ENCODE peak calls at places on chromosomes 6 and 20, in four cellular contexts. U is WTC11, V is K562, S is GM12878. Y is an unnamed sample.

GRCh38 chr6:132675749-132676148 is 16.8 kb upstream of the TAAR1 start:
- DNase-seq in S (no peak), U (no peak), V (no peak), Y (no peak)

GRCh38 chr6:156735751-156736150 is 41.4 kb upstream of the ARID1B start:
- DNase-seq in U (no peak), V (no peak), S (no peak), Y (no peak)

GRCh38 chr20:31819083-31819784 is at the start of gene MYLK2:
- DNase-seq in V (no peak), S (no peak), U (no peak), Y (no peak)

GRCh38 chr6:35496036-35496850 is 636 bp downstream of the TEAD3 start:
- DNase-seq in U (peak; percentile 51), S (no peak), V (peak; percentile 82), Y (peak; percentile 43)

GRCh38 chr6:40894962-40895799 is 143.8 kb downstream of the UNC5CL start:
- DNase-seq in V (peak; percentile 56), S (no peak), U (peak; percentile 82), Y (peak; percentile 43)

GRCh38 chr20:24953204-24953565 is 4.1 kb downstream of the CST7 start:
- DNase-seq in U (no peak), S (no peak), V (no peak), Y (no peak)

GRCh38 chr20:50308513-50309279 is 118.1 kb downstream of the CEBPB start:
- DNase-seq in S (no peak), U (peak; percentile 45), V (peak; percentile 74), Y (peak; percentile 96)

GRCh38 chr6:105121981-105122380 is 57.8 kb downstream of the POPDC3 start:
- DNase-seq in V (no peak), U (no peak), S (no peak), Y (no peak)

GRCh38 chr6:44171899-44172546 is 13.4 kb downstream of the CAPN11 start:
- DNase-seq in V (no peak), U (no peak), S (no peak), Y (no peak)
- TF ChIP-seq CREM in V (no peak), U (no peak), S (no peak), Y (no peak)

GRCh38 chr6:142897659-142898058 is 47.3 kb downstream of the HIVEP2 start:
- DNase-seq in S (no peak), V (no peak), U (no peak), Y (no peak)

GRCh38 chr6:142891454-142891853 is 53.5 kb downstream of the HIVEP2 start:
- DNase-seq in V (no peak), S (no peak), U (no peak), Y (no peak)

GRCh38 chr6:142896732-142897131 is 48.2 kb downstream of the HIVEP2 start:
- DNase-seq in U (no peak), S (no peak), V (no peak), Y (no peak)

GRCh38 chr6:142892254-142893021 is 52.5 kb downstream of the HIVEP2 start:
- DNase-seq in U (no peak), S (no peak), V (no peak), Y (no peak)

DNA sequence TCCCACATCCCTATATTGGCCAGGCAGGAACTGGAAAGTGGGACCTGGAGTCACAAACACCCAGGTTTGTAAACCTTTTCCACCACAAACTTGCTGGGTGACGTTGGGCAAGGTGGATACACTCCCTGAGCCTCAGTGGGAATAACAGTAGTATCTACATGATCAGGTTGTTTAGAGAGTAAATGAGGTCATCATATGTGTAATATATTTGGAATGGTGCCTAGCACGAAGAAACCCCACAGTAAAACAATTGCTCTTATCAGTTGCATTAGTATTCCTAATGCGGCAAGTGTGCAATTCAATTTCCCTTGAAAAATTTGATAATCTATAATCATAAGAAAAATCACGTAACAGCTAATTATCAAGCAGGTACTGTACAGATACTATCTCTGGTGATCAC is 51.9 kb downstream of the HIVEP2 start:
- DNase-seq in V (no peak), S (no peak), U (no peak), Y (no peak)
- TF ChIP-seq CREM in V (no peak), S (no peak), U (no peak), Y (no peak)

GRCh38 chr20:52945862-52946522 is 26.2 kb upstream of the TSHZ2 start:
- DNase-seq in S (no peak), U (no peak), V (no peak), Y (no peak)

GRCh38 chr20:52945268-52945667 is 26.9 kb upstream of the TSHZ2 start:
- DNase-seq in S (no peak), V (no peak), U (no peak), Y (no peak)

GRCh38 chr20:52941803-52942202 is 30.4 kb upstream of the TSHZ2 start:
- DNase-seq in V (no peak), U (no peak), S (no peak), Y (no peak)

GRCh38 chr20:52948491-52948890 is 23.7 kb upstream of the TSHZ2 start:
- DNase-seq in U (no peak), V (no peak), S (no peak), Y (no peak)

GRCh38 chr20:52943185-52943841 is 28.8 kb upstream of the TSHZ2 start:
- DNase-seq in S (no peak), U (no peak), V (no peak), Y (peak; percentile 31)
- TF ChIP-seq CREM in S (no peak), U (no peak), V (no peak), Y (no peak)

GRCh38 chr6:145815351-145815772 is 767 bp upstream of the FBXO30 start:
- DNase-seq in V (peak; percentile 45), U (peak; percentile 29), S (no peak), Y (no peak)

GRCh38 chr6:145813285-145814034 is 1.1 kb downstream of the FBXO30 start:
- DNase-seq in U (no peak), V (no peak), S (no peak), Y (peak; percentile 23)

GRCh38 chr6:145814501-145815350 is at the start of gene FBXO30:
- DNase-seq in V (peak; percentile 95), S (peak; percentile 64), U (peak; percentile 85), Y (peak; percentile 84)

GRCh38 chr6:145815875-145816274 is 1.3 kb upstream of the FBXO30 start:
- DNase-seq in V (no peak), S (no peak), U (no peak), Y (no peak)

DNA sequence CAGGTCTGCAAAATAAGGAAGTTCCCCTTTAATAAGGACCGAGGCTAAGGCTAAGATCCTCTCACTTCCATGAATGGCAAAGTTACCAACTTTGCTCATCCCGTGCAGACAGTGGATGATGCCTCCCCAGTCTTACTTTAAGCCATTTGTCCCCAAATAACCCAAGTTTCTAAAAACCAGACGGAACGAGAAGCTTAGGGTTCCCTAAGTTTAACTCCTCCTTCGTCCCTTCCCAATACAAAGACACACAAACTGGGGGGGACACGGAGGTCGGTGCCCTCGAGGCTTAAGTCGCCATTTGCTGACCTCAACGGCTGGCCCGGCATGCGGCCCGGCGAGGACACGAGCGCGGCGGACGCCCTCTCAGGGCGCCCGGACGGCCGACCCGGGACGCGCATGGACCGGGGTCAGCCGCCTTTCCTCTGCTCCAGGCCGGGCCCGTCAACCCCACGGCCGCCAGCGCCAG is 527 bp downstream of the FBXO30 start:
- DNase-seq in V (no peak), U (peak; percentile 38), S (peak; percentile 20), Y (peak; percentile 54)
- TF ChIP-seq CREM in V (peak; percentile 75), U (no peak), S (no peak), Y (no peak)

DNA sequence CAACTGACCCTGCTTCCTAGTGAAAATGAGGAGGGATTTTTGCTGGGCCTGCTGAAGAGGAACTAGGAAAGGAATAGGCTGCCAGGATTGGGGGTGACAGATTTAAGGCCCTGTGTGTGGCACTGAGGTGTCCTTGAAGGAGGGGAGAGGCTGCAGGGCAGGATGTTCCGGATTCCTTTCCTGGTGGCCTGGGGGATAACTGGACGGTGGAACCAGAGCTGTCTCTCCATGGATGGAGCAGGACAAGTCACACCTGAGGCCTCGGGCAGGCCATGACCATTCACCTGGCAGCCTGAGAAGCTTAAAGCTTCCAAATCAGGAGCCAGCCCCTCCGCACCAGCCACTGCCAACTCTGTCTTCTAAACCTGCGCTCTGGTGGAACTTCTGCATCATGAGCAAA is 56.0 kb upstream of the SLC22A23 start:
- DNase-seq in V (no peak), U (no peak), S (no peak), Y (no peak)
- TF ChIP-seq CREM in V (no peak), U (no peak), S (no peak), Y (no peak)

DNA sequence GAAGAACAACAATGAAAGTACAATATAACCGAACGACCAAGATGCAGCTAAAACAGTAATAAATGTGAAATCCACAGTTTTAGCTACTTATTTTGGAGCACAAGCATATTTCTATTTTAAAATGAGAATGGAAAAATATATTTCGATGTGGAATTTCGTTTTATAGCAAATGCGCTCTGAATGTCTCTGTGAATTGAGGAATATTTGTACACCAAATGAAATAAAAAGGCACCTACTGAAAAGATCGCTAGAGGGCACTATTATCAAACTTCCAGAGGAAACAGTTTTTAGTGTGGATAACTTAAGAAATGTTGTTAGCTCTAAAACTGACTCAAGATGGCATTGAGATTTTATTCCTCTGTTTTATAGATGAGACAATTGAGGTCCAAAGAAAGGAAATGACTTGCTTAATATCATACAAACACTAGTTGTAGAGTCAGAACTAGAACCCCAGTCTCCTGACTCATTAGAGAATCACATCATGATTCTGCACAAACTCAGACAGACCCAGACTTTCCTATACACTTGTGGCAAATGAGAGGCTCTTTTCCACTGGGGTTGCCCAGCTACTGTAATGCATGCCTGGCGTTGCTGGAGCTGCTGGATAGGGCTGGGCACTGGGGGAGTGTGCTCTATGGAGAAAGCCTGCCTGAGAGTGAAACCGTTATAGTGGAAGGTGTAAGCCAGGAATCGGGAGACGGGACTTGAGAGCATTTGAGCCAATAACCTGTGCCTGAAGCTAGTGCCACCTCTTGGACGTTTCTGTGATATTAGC is 51.9 kb downstream of the GCLC start:
- DNase-seq in U (peak; percentile 11), V (peak; percentile 40), S (no peak), Y (peak; percentile 59)
- TF ChIP-seq CREM in U (no peak), V (no peak), S (no peak), Y (no peak)

Y was measured in HepG2.